ENCODE peak calls at places on chromosomes 13 and 19, in nine cellular contexts. Z is breast epithelium, Y is adrenal gland, I is IMR-90, N is stomach, X is Peyer's patch, K is lower leg skin, W is GM12878, B is upper lobe of left lung. M is an unnamed sample.
A peak's percentile ranks its signal among the peaks of the same experiment; 100 is the strongest.

GRCh38 chr19:10288662-10289166 is 1.0 kb upstream of the ICAM5 start:
- DNase-seq in Z (no peak), I (peak; percentile 40), K (no peak), X (peak; percentile 69), Y (no peak), N (peak; percentile 37), B (peak; percentile 68), W (no peak), M (peak; percentile 93)

GRCh38 chr19:33864311-33864850 is 67.7 kb downstream of the KCTD15 start:
- DNase-seq in N (peak; percentile 57), Z (no peak), W (no peak), Y (no peak), B (no peak), X (no peak), K (peak; percentile 76), I (no peak), M (peak; percentile 2)

GRCh38 chr19:35559281-35559659 is 4.2 kb downstream of the ATP4A start:
- DNase-seq in I (no peak), K (no peak), W (peak; percentile 46), X (no peak), Z (no peak), Y (no peak), B (no peak), N (no peak), M (no peak)

GRCh38 chr19:5298502-5298901 is 42.1 kb downstream of the PTPRS start:
- DNase-seq in Y (no peak), I (no peak), B (peak; percentile 81), N (peak; percentile 96), X (no peak), W (no peak), K (peak; percentile 94), Z (peak; percentile 82), M (no peak)

GRCh38 chr19:53849237-53849676 is 18.4 kb upstream of the MYADM start:
- DNase-seq in Y (no peak), I (peak; percentile 23), N (no peak), X (no peak), B (peak; percentile 62), W (no peak), K (no peak), Z (no peak), M (no peak)

GRCh38 chr19:662207-662961 is 630 bp downstream of the RNF126 start:
- DNase-seq in Y (peak; percentile 53), B (peak; percentile 79), K (no peak), W (no peak), I (peak; percentile 38), N (peak; percentile 68), Z (no peak), X (peak; percentile 89), M (peak; percentile 65)

GRCh38 chr13:91318886-91319285 is 28.6 kb upstream of the MIR17HG start:
- DNase-seq in X (no peak), K (no peak), N (no peak), Y (no peak), W (no peak), I (no peak), Z (no peak), B (no peak), M (no peak)

GRCh38 chr13:111911754-111912452 is 155.0 kb upstream of the SOX1 start:
- DNase-seq in Y (no peak), B (no peak), N (no peak), I (no peak), K (peak; percentile 52), Z (no peak), X (peak; percentile 13), W (no peak), M (no peak)

GRCh38 chr13:32987462-32987861 is 28.8 kb upstream of the KL start:
- DNase-seq in Y (no peak), N (no peak), B (no peak), K (peak; percentile 28), W (no peak), X (no peak), I (no peak), Z (no peak), M (no peak)

GRCh38 chr13:32988588-32989256 is 27.5 kb upstream of the KL start:
- DNase-seq in Z (no peak), Y (no peak), W (no peak), B (no peak), N (no peak), X (no peak), K (no peak), I (no peak), M (no peak)

GRCh38 chr13:32989331-32989730 is 26.9 kb upstream of the KL start:
- DNase-seq in Y (no peak), B (no peak), W (no peak), Z (no peak), K (no peak), I (no peak), X (no peak), N (no peak), M (no peak)

GRCh38 chr13:32997399-32997798 is 18.8 kb upstream of the KL start:
- DNase-seq in Y (no peak), W (no peak), N (no peak), I (no peak), X (no peak), Z (no peak), K (no peak), B (no peak), M (no peak)

DNA sequence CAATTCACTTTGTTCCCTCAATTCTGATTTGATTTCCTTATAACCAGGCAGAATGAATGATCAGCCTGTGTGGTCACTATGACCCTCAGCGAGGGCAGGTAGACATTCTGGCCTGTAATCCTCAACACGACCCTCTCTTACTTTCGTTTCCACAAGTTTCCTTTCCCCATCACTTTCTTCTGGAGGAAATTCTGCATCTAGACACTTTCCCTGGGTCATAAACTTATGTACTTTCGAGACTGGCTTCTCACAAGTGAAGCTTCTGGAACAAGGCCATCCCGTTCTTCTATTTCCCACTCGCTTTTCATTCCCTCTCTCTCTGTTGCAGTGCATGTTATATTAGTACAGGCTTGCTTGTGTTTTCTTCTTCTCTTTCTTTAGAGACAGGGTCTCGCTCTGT is 23.1 kb upstream of the KL start:
- DNase-seq in Y (no peak), K (no peak), N (no peak), X (no peak), W (no peak), I (no peak), B (no peak), Z (no peak), M (no peak)
- TF ChIP-seq POLR2A in Y (no peak), K (no peak), N (no peak), X (no peak), W (no peak), I (no peak), B (no peak), Z (no peak), M (no peak)

DNA sequence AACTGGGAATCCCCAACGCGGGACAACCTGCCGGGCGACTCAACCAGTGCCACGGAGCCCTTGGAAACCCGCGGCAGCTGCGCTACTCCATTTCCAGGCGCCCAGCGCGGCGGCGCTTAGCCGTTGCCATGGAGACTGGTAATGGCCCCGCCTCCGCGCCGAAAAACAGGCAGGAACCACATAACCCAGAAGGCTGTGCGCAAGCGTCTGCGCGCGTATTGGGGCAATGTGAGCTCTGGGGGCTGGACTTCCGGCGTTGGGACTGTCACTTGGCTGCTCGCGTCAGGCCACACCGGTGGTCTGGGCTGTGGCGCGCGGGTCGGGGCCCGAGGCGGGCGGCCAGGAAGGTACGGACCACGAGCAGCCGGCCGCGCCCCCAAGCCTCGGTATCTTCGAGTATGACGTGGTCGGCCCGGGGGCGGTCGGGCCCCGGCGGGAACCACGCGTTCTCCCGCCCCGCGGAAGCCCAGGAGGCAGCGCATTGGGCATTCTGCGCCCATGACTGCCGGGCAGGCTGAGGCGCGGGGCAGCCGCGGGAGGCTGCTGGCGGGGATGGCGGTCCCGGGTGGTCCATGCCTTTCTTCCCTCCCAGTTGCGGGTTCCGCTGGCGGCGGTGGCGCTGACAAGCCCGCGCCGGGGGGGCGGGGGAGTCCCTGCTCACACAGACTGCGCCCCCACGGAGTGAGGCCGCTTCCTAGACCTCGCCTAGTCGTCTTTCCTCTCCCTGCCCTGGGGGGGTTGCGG is at the start of gene ZNF324B:
- DNase-seq in Y (peak; percentile 97), B (peak; percentile 98), W (peak; percentile 71), I (peak; percentile 92), K (peak; percentile 99), N (peak; percentile 97), Z (peak; percentile 94), X (peak; percentile 98), M (peak; percentile 97)
- TF ChIP-seq POLR2A in Y (peak; percentile 49), B (peak; percentile 29), W (peak; percentile 85), I (no peak), K (no peak), N (no peak), Z (peak; percentile 33), X (no peak), M (peak; percentile 69)

GRCh38 chr13:22198001-22198400 is 527.1 kb downstream of the FGF9 start:
- DNase-seq in W (no peak), I (no peak), Y (no peak), B (no peak), K (no peak), N (peak; percentile 34), Z (no peak), X (no peak), M (no peak)

GRCh38 chr13:22196777-22197176 is 525.9 kb downstream of the FGF9 start:
- DNase-seq in N (no peak), W (no peak), K (no peak), Z (no peak), X (no peak), Y (no peak), I (no peak), B (no peak), M (no peak)

GRCh38 chr13:22193070-22193469 is 522.2 kb downstream of the FGF9 start:
- DNase-seq in B (no peak), Z (no peak), K (no peak), X (no peak), W (no peak), I (no peak), Y (no peak), N (no peak), M (no peak)

GRCh38 chr13:22195726-22196125 is 524.9 kb downstream of the FGF9 start:
- DNase-seq in K (no peak), B (no peak), Z (no peak), Y (no peak), W (no peak), I (no peak), N (no peak), X (no peak), M (no peak)

DNA sequence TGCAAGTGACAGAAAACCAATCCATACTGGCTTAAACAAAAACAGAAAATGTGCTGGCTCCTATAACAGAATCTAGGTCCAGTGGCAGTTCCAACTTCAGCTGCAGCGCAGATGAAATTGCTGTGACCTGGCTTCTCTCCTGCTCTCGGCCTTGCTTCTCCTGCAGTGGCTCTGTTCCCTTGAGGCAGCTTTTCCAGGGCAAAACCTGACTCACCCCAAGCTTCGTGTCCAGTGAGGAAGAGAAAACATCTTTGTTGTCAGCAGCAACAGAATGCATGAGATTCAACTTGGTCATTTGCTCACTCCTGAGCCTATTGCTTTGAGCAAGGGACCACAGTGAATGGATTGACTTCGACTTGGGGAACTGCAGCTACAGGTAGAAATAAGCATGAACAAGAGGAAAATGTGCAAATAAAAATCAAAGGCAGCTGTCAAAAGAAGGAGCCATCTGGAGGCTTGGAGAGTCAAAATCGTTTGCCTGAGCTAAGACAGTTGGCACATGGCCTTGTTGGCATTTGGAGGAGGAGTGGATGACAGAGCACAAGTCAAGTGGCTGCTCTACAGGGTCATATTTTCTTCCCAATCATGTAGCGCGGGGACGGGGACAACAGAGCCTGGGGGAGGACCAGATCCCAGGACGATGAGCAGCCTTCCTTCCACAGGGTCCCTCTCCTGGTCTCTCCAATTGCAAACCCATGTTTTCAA is 523.4 kb downstream of the FGF9 start:
- DNase-seq in I (no peak), N (no peak), K (no peak), B (no peak), W (no peak), X (no peak), Y (peak; percentile 56), Z (no peak), M (no peak)
- TF ChIP-seq POLR2A in I (no peak), N (no peak), K (no peak), B (no peak), W (no peak), X (no peak), Y (no peak), Z (no peak), M (no peak)

DNA sequence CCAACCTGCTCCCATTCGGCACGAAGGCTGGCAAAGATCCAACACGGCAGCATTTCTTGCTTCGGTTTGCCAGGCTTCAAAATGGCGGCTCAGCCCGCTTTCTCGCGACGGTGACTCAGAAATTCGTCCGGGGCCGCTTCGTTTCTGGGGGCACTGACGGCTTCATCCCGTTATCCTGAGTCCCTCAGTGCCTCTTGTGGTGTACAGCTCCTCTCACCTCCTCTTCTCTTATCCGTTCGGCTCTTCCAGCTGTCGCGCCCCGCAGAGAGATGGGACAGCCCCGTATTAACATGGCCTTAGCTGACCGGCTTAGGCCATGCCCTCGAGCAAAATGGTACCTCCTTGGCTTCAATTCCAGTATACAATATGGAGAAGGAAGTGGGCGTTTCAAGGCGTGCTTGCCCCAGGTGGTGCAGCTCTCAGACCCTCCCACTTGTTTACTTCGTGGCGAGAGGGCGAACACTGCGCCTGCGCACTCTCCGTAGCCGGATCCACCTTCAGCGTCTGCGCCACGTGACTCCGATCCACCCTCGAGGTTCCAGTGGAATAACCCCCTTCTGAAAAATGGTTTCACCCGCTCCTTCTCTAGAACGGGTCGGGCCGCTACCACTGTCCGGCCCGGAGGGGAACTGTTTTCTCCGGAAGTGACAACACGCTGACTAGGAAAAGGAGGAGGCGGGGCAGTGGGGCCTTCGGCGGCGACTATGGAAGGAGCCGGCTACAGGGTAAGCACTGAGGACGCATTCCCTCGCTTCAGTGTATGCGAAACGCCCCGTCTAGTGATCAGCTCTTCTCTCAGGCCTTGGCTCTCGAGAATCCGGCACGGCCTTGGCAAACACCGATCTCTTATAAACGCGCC is at the start of the genes AKT1S1 and TBC1D17:
- DNase-seq in I (peak; percentile 100), B (peak; percentile 100), K (peak; percentile 100), Y (peak; percentile 100), Z (peak; percentile 100), W (peak; percentile 100), N (peak; percentile 99), X (peak; percentile 100), M (peak; percentile 100)
- TF ChIP-seq POLR2A in I (peak; percentile 94), B (peak; percentile 83), K (peak; percentile 95), Y (peak; percentile 91), Z (peak; percentile 96), W (peak; percentile 86), N (no peak), X (peak; percentile 83), M (peak; percentile 90)

M was measured in erythroblast.